ENCODE peak calls at places on chromosomes 16 and 17, in four cellular contexts. One of them, this sample, is unnamed.

GRCh38 chr17:1783834-1784611 is 22.2 kb downstream of the SERPINF1 start:
- DNase-seq in uterus: peak
- DNase-seq in IMR-90: peak
- DNase-seq in ovary: peak
- DNase-seq in this sample: peak

GRCh38 chr16:85490971-85491771 is 122.0 kb upstream of the GSE1 start:
- DNase-seq in uterus: no peak
- DNase-seq in IMR-90: no peak
- DNase-seq in ovary: no peak
- DNase-seq in this sample: no peak

GRCh38 chr17:50056217-50056960 is 479 bp downstream of the ITGA3 start:
- DNase-seq in uterus: peak
- DNase-seq in IMR-90: peak
- DNase-seq in ovary: peak
- DNase-seq in this sample: peak

GRCh38 chr17:16106161-16106891 is 106.7 kb downstream of the TTC19 start:
- DNase-seq in uterus: peak
- DNase-seq in ovary: no peak
- DNase-seq in IMR-90: peak
- DNase-seq in this sample: no peak

GRCh38 chr16:84484579-84485254 is 19.7 kb downstream of the MEAK7 start:
- DNase-seq in IMR-90: peak
- DNase-seq in uterus: peak
- DNase-seq in ovary: peak
- DNase-seq in this sample: peak

GRCh38 chr17:11241611-11242226 is 706 bp downstream of the SHISA6 start:
- DNase-seq in ovary: no peak
- DNase-seq in IMR-90: no peak
- DNase-seq in uterus: no peak
- DNase-seq in this sample: no peak

GRCh38 chr16:75909746-75910145 is 183.5 kb upstream of the CPHXL start:
- DNase-seq in IMR-90: no peak
- DNase-seq in ovary: no peak
- DNase-seq in uterus: no peak
- DNase-seq in this sample: no peak

GRCh38 chr16:53549970-53550406 is 47.0 kb upstream of the AKTIP start:
- DNase-seq in ovary: peak
- DNase-seq in IMR-90: peak
- DNase-seq in uterus: peak
- DNase-seq in this sample: no peak

GRCh38 chr17:31787857-31788570 is 71.0 kb downstream of the COPRS start:
- DNase-seq in uterus: peak
- DNase-seq in IMR-90: peak
- DNase-seq in ovary: no peak
- DNase-seq in this sample: no peak

GRCh38 chr17:15479697-15480096 is 12.3 kb upstream of the CDRT4 start:
- DNase-seq in uterus: no peak
- DNase-seq in ovary: no peak
- DNase-seq in IMR-90: peak
- DNase-seq in this sample: no peak

GRCh38 chr17:83006515-83007455 is 72.6 kb upstream of the METRNL start:
- DNase-seq in IMR-90: no peak
- DNase-seq in uterus: no peak
- DNase-seq in ovary: no peak
- DNase-seq in this sample: no peak

GRCh38 chr17:40535924-40536717 is 29.2 kb downstream of the CCR7 start:
- DNase-seq in IMR-90: no peak
- DNase-seq in ovary: peak
- DNase-seq in uterus: peak
- DNase-seq in this sample: peak

GRCh38 chr16:10180042-10180770 is 2.0 kb downstream of the GRIN2A start:
- DNase-seq in IMR-90: no peak
- DNase-seq in ovary: no peak
- DNase-seq in uterus: no peak
- DNase-seq in this sample: no peak

GRCh38 chr17:75881678-75882454 is 3.5 kb upstream of the TRIM47 start:
- DNase-seq in IMR-90: no peak
- DNase-seq in uterus: no peak
- DNase-seq in ovary: no peak
- DNase-seq in this sample: no peak

GRCh38 chr16:79267146-79267545 is 333.4 kb downstream of the MAF start:
- DNase-seq in ovary: no peak
- DNase-seq in IMR-90: no peak
- DNase-seq in uterus: no peak
- DNase-seq in this sample: no peak

GRCh38 chr16:15704545-15704987 is 54.5 kb downstream of the NDE1 start:
- DNase-seq in ovary: peak
- DNase-seq in uterus: peak
- DNase-seq in IMR-90: peak
- DNase-seq in this sample: peak

GRCh38 chr17:4485676-4486646 is 12.7 kb upstream of the SPNS2 start:
- DNase-seq in uterus: no peak
- DNase-seq in IMR-90: no peak
- DNase-seq in ovary: no peak
- DNase-seq in this sample: peak

GRCh38 chr17:47969975-47970724 is 763 bp upstream of the CDK5RAP3 start:
- DNase-seq in ovary: no peak
- DNase-seq in uterus: no peak
- DNase-seq in IMR-90: no peak
- DNase-seq in this sample: no peak

GRCh38 chr16:86227041-86227440 is 283.3 kb upstream of the FOXF1 start:
- DNase-seq in IMR-90: no peak
- DNase-seq in uterus: no peak
- DNase-seq in ovary: no peak
- DNase-seq in this sample: peak

GRCh38 chr17:50765454-50766221 is 1.7 kb downstream of the ANKRD40CL start:
- DNase-seq in IMR-90: no peak
- DNase-seq in uterus: no peak
- DNase-seq in ovary: no peak
- DNase-seq in this sample: peak

GRCh38 chr16:31201511-31202401 is 804 bp downstream of the PYCARD start:
- DNase-seq in uterus: no peak
- DNase-seq in IMR-90: no peak
- DNase-seq in ovary: peak
- DNase-seq in this sample: peak

GRCh38 chr16:70737377-70738082 is 51.7 kb upstream of the MTSS2 start:
- DNase-seq in ovary: peak
- DNase-seq in uterus: peak
- DNase-seq in IMR-90: peak
- DNase-seq in this sample: peak

GRCh38 chr16:35798885-35799426 is 2339.5 kb downstream of the TP53TG3F start:
- DNase-seq in ovary: no peak
- DNase-seq in uterus: no peak
- DNase-seq in IMR-90: no peak
- DNase-seq in this sample: no peak

GRCh38 chr17:57121308-57122042 is 36.4 kb downstream of the AKAP1 start:
- DNase-seq in ovary: peak
- DNase-seq in IMR-90: peak
- DNase-seq in uterus: no peak
- DNase-seq in this sample: no peak

GRCh38 chr16:31094088-31094423 is 541 bp downstream of the VKORC1 start:
- DNase-seq in IMR-90: no peak
- DNase-seq in ovary: no peak
- DNase-seq in uterus: no peak
- DNase-seq in this sample: no peak

GRCh38 chr16:4936181-4936990 is 562 bp downstream of the PPL start:
- DNase-seq in ovary: peak
- DNase-seq in uterus: peak
- DNase-seq in IMR-90: no peak
- DNase-seq in this sample: no peak

GRCh38 chr17:75238684-75239191 is 22.7 kb downstream of the GGA3 start:
- DNase-seq in IMR-90: peak
- DNase-seq in ovary: peak
- DNase-seq in uterus: peak
- DNase-seq in this sample: peak

GRCh38 chr17:60519795-60520194 is 6.2 kb downstream of the APPBP2 start:
- DNase-seq in IMR-90: no peak
- DNase-seq in uterus: no peak
- DNase-seq in ovary: no peak
- DNase-seq in this sample: no peak

DNA sequence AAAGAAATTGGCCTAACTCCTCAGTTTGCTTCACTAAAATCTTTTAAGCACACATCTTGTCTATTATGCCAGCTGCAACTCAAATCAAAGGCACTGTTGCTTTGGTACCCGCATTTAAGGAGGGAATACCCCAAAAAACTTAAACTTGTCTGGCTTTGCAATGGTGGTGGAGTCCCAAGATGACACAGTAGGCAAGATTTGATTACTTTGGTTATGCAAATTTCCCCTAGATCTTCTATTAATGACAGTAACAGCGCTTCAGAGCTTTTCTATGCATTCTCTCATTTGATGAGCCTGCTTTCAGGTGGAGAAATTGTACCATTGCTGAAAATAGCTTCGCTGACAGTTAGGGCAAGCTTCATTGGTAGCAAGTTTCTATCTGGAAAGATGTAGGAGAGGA is 27.2 kb downstream of the WWOX start:
- DNase-seq in IMR-90: no peak
- DNase-seq in uterus: no peak
- DNase-seq in ovary: no peak
- DNase-seq in this sample: no peak
- H3K4me3 ChIP-seq in IMR-90: no peak
- H3K4me3 ChIP-seq in uterus: no peak
- H3K4me3 ChIP-seq in ovary: no peak
- H3K4me3 ChIP-seq in this sample: no peak

DNA sequence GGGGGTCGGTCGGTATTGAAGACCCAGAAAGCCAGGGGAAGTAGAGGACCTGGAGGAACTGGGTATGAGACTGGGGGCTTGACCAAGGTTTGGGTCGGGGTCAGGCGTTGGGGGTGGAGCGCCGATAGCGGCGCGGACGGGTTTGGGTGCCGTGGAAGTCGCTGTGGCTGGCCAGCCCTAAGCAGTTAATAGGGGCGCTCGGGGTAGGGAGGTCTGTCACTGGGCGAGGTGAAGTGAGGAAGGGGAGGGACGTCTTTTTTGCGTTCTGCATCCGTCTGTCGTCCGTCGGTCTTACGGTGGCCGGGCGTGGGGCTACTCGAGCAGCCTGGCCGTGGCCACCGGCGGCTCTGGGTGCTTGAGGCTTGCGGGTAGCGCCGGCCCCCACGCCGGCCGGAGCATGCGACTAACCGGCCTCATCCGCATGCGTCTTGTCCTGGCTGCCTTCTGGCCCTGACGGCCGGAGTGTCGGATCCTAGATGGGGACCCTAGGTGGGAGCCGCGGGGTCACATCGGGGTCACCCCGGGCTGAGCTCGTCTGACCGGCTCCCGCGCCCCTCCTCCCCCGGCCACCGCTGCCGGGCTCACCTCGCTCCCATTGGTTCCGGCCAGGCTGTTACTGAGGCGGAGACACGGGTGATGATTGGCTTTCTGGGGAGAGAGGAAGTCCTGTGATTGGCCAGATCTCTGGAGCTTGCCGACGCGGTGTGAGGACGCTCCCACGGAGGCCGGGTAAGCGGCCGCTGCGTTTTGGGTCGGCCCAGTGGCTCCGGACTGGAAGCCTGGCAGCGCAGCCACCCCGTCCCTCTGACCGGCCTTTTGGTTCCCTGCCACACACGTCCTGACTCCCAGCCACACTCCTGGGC is 10.3 kb upstream of the TMEM88 start:
- DNase-seq in uterus: peak
- DNase-seq in IMR-90: peak
- DNase-seq in ovary: peak
- DNase-seq in this sample: peak
- TF ChIP-seq POLR2A in uterus: peak
- TF ChIP-seq POLR2A in IMR-90: peak
- TF ChIP-seq POLR2A in ovary: peak
- TF ChIP-seq POLR2A in this sample: peak

GRCh38 chr17:42458497-42459255 is at the start of gene ATP6V0A1:
- DNase-seq in ovary: peak
- DNase-seq in IMR-90: peak
- DNase-seq in uterus: peak
- DNase-seq in this sample: peak

GRCh38 chr17:42459256-42459982 is 741 bp downstream of the ATP6V0A1 start:
- DNase-seq in uterus: peak
- DNase-seq in IMR-90: peak
- DNase-seq in ovary: peak
- DNase-seq in this sample: peak

GRCh38 chr17:42457107-42457787 is 1.4 kb upstream of the ATP6V0A1 start:
- DNase-seq in IMR-90: no peak
- DNase-seq in ovary: no peak
- DNase-seq in uterus: no peak
- DNase-seq in this sample: no peak

GRCh38 chr17:42459983-42460300 is 1.3 kb downstream of the ATP6V0A1 start:
- DNase-seq in uterus: no peak
- DNase-seq in ovary: no peak
- DNase-seq in IMR-90: peak
- DNase-seq in this sample: no peak

GRCh38 chr17:42460371-42460770 is 1.7 kb downstream of the ATP6V0A1 start:
- DNase-seq in IMR-90: no peak
- DNase-seq in ovary: no peak
- DNase-seq in uterus: no peak
- DNase-seq in this sample: no peak
- H3K4me3 ChIP-seq in IMR-90: peak
- H3K4me3 ChIP-seq in ovary: peak
- H3K4me3 ChIP-seq in uterus: no peak
- H3K4me3 ChIP-seq in this sample: peak

GRCh38 chr16:67481561-67482259 is 753 bp upstream of the ATP6V0D1 start:
- DNase-seq in uterus: peak
- DNase-seq in IMR-90: peak
- DNase-seq in ovary: peak
- DNase-seq in this sample: peak

GRCh38 chr16:67483150-67483549 is at the start of gene AGRP:
- DNase-seq in uterus: no peak
- DNase-seq in ovary: no peak
- DNase-seq in IMR-90: no peak
- DNase-seq in this sample: peak

GRCh38 chr16:67483731-67484525 is 581 bp upstream of the AGRP start:
- DNase-seq in IMR-90: peak
- DNase-seq in ovary: peak
- DNase-seq in uterus: no peak
- DNase-seq in this sample: no peak

GRCh38 chr16:67482260-67482924 is 955 bp downstream of the AGRP start:
- DNase-seq in uterus: no peak
- DNase-seq in ovary: no peak
- DNase-seq in IMR-90: no peak
- DNase-seq in this sample: peak

DNA sequence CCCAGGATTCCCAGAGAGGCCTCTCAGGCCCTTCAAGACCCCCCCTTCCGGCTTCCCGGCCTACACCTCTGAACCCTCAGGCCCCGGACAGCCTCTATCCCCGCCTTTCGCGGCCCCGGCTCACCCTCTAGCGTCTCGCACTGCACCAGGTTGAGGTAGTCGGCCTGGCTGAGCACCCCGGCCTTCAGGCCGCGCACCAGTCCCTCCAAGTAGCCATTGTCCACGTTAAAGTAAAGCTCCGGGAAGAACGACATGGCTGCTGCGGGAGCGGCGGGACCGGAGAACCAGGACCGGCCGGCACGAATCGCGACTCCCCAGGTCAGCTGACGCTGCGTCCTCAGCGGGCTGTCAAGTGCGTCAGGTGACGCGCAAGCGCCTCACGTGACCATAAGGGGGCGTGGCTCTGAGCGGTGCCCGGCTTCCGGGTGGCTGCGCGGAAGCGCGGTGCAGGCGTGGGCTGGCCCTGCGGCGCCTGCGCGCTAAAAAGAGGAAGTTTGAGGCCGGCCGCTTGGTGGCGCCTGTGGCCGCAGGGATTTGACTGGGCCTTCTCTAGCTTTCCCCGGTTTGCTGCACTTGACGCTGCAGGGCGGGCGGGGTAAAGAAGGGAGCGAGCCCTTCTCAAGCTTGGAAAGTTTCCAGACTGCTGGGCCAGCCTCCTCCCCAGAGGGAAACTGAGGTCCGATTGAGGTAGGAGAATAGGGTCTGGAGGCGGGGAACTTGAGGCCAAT is at the start of gene ATP6V0D1:
- DNase-seq in uterus: peak
- DNase-seq in ovary: peak
- DNase-seq in IMR-90: peak
- DNase-seq in this sample: peak
- TF ChIP-seq POLR2A in uterus: peak
- TF ChIP-seq POLR2A in ovary: peak
- TF ChIP-seq POLR2A in IMR-90: peak
- TF ChIP-seq POLR2A in this sample: peak

This sample was measured in spleen.